ENCODE peak calls at places on chromosome 13, in nine cellular contexts. K, H, W, E, V, M, A, P and D are unnamed samples.

GRCh38 chr13:77267362-77267761 is 59.5 kb downstream of the MYCBP2 start:
- DNase-seq in E (no peak), P (no peak), H (no peak), K (no peak), A (no peak), M (no peak), V (no peak), W (no peak), D (no peak)

GRCh38 chr13:48155850-48156249 is 60.9 kb upstream of the MED4 start:
- DNase-seq in A (peak; percentile 32), V (no peak), W (no peak), K (no peak), E (peak; percentile 41), P (no peak), M (no peak), H (no peak), D (no peak)

GRCh38 chr13:89897681-89898080 is 1449.8 kb upstream of the MIR17HG start:
- DNase-seq in E (no peak), W (no peak), H (no peak), P (no peak), K (no peak), V (no peak), M (no peak), A (no peak), D (no peak)

GRCh38 chr13:27043013-27043412 is 128.6 kb downstream of the USP12 start:
- DNase-seq in P (no peak), M (peak; percentile 9), K (no peak), A (peak; percentile 98), W (no peak), V (no peak), E (peak; percentile 96), H (no peak), D (peak; percentile 65)

GRCh38 chr13:77207943-77208342 is 119.0 kb downstream of the MYCBP2 start:
- DNase-seq in W (no peak), A (peak; percentile 40), V (no peak), M (no peak), H (no peak), K (no peak), E (peak; percentile 94), P (no peak), D (no peak)

GRCh38 chr13:51999525-51999924 is 11.7 kb downstream of the ATP7B start:
- DNase-seq in K (no peak), E (no peak), H (no peak), M (no peak), V (no peak), A (no peak), W (no peak), P (no peak), D (peak; percentile 43)

GRCh38 chr13:77389617-77389984 is 62.7 kb upstream of the MYCBP2 start:
- DNase-seq in A (no peak), V (no peak), P (no peak), W (no peak), E (no peak), M (no peak), H (no peak), K (no peak), D (no peak)

GRCh38 chr13:46684287-46685001 is 112.5 kb downstream of the ESD start:
- DNase-seq in E (no peak), A (no peak), K (no peak), M (no peak), V (no peak), H (no peak), P (no peak), W (no peak), D (no peak)

GRCh38 chr13:110339975-110340550 is 33.0 kb downstream of the COL4A2 start:
- DNase-seq in K (no peak), V (no peak), H (no peak), W (no peak), A (no peak), M (no peak), E (no peak), P (no peak), D (no peak)